ENCODE peak calls at places on chromosomes 1 and 21, in five cellular contexts. One of them, this sample, is unnamed.

GRCh38 chr1:99645199-99645598 is 714 bp upstream of the PALMD start:
- DNase-seq in AG04450: no peak
- DNase-seq in right atrium auricular region: peak; percentile 79
- DNase-seq in IMR-90: peak; percentile 30
- DNase-seq in mammary epithelial cell: peak; percentile 82
- DNase-seq in this sample: no peak

GRCh38 chr1:205504311-205505075 is at the start of gene CDK18:
- DNase-seq in right atrium auricular region: peak; percentile 74
- DNase-seq in AG04450: no peak
- DNase-seq in mammary epithelial cell: peak; percentile 85
- DNase-seq in IMR-90: no peak
- DNase-seq in this sample: peak; percentile 89

GRCh38 chr1:209651148-209651547 is 1.1 kb downstream of the LAMB3 start:
- DNase-seq in AG04450: no peak
- DNase-seq in IMR-90: peak; percentile 56
- DNase-seq in mammary epithelial cell: peak; percentile 78
- DNase-seq in right atrium auricular region: peak; percentile 87
- DNase-seq in this sample: peak; percentile 68

GRCh38 chr1:201917362-201918033 is 28.8 kb downstream of the SHISA4 start:
- DNase-seq in mammary epithelial cell: peak; percentile 61
- DNase-seq in IMR-90: peak; percentile 94
- DNase-seq in AG04450: peak; percentile 73
- DNase-seq in right atrium auricular region: no peak
- DNase-seq in this sample: no peak

GRCh38 chr1:150869683-150870082 is 6.7 kb downstream of the ARNT start:
- DNase-seq in AG04450: no peak
- DNase-seq in mammary epithelial cell: no peak
- DNase-seq in right atrium auricular region: no peak
- DNase-seq in IMR-90: no peak
- DNase-seq in this sample: no peak

GRCh38 chr1:59631561-59631960 is 183.2 kb upstream of the HOOK1 start:
- DNase-seq in IMR-90: no peak
- DNase-seq in mammary epithelial cell: peak; percentile 36
- DNase-seq in AG04450: no peak
- DNase-seq in right atrium auricular region: no peak
- DNase-seq in this sample: no peak

GRCh38 chr1:155833665-155834295 is 23.2 kb downstream of the GON4L start:
- DNase-seq in IMR-90: no peak
- DNase-seq in right atrium auricular region: peak; percentile 28
- DNase-seq in AG04450: no peak
- DNase-seq in mammary epithelial cell: no peak
- DNase-seq in this sample: no peak

GRCh38 chr1:200505257-200505656 is 95.4 kb upstream of the ZNF281 start:
- DNase-seq in mammary epithelial cell: no peak
- DNase-seq in AG04450: no peak
- DNase-seq in right atrium auricular region: no peak
- DNase-seq in IMR-90: no peak
- DNase-seq in this sample: no peak

GRCh38 chr1:201334325-201335173 is 42.9 kb downstream of the TNNT2 start:
- DNase-seq in IMR-90: no peak
- DNase-seq in mammary epithelial cell: no peak
- DNase-seq in right atrium auricular region: no peak
- DNase-seq in AG04450: no peak
- DNase-seq in this sample: no peak

GRCh38 chr1:3547055-3548005 is 64.0 kb downstream of the MEGF6 start:
- DNase-seq in right atrium auricular region: no peak
- DNase-seq in AG04450: no peak
- DNase-seq in mammary epithelial cell: no peak
- DNase-seq in IMR-90: no peak
- DNase-seq in this sample: no peak

GRCh38 chr1:47705517-47706130 is 267.8 kb downstream of the FOXD2 start:
- DNase-seq in IMR-90: no peak
- DNase-seq in mammary epithelial cell: no peak
- DNase-seq in AG04450: no peak
- DNase-seq in right atrium auricular region: no peak
- DNase-seq in this sample: no peak

GRCh38 chr1:218496561-218496960 is 151.4 kb downstream of the TGFB2 start:
- DNase-seq in right atrium auricular region: no peak
- DNase-seq in AG04450: peak; percentile 92
- DNase-seq in mammary epithelial cell: peak; percentile 100
- DNase-seq in IMR-90: peak; percentile 100
- DNase-seq in this sample: no peak

GRCh38 chr1:164310166-164310565 is 248.8 kb upstream of the PBX1 start:
- DNase-seq in IMR-90: no peak
- DNase-seq in right atrium auricular region: no peak
- DNase-seq in mammary epithelial cell: no peak
- DNase-seq in AG04450: no peak
- DNase-seq in this sample: no peak

GRCh38 chr1:82874041-82874440 is 1073.3 kb downstream of the ADGRL2 start:
- DNase-seq in IMR-90: no peak
- DNase-seq in mammary epithelial cell: no peak
- DNase-seq in right atrium auricular region: no peak
- DNase-seq in AG04450: no peak
- DNase-seq in this sample: no peak

GRCh38 chr1:17438176-17438976 is 1.1 kb downstream of the RCC2 start:
- DNase-seq in IMR-90: peak; percentile 36
- DNase-seq in right atrium auricular region: no peak
- DNase-seq in mammary epithelial cell: peak; percentile 54
- DNase-seq in AG04450: no peak
- DNase-seq in this sample: peak; percentile 72

GRCh38 chr1:216310776-216311175 is 112.5 kb downstream of the USH2A start:
- DNase-seq in IMR-90: peak; percentile 50
- DNase-seq in mammary epithelial cell: peak; percentile 44
- DNase-seq in AG04450: peak; percentile 10
- DNase-seq in right atrium auricular region: no peak
- DNase-seq in this sample: no peak

GRCh38 chr1:44105810-44106209 is 12.8 kb upstream of the KLF17 start:
- DNase-seq in mammary epithelial cell: no peak
- DNase-seq in AG04450: no peak
- DNase-seq in IMR-90: no peak
- DNase-seq in right atrium auricular region: no peak
- DNase-seq in this sample: no peak

GRCh38 chr1:9280015-9280860 is 12.5 kb upstream of the SPSB1 start:
- DNase-seq in right atrium auricular region: peak; percentile 88
- DNase-seq in IMR-90: peak; percentile 93
- DNase-seq in AG04450: no peak
- DNase-seq in mammary epithelial cell: peak; percentile 88
- DNase-seq in this sample: no peak

GRCh38 chr1:212958175-212958574 is 7.8 kb downstream of the VASH2 start:
- DNase-seq in AG04450: no peak
- DNase-seq in mammary epithelial cell: no peak
- DNase-seq in IMR-90: peak; percentile 78
- DNase-seq in right atrium auricular region: no peak
- DNase-seq in this sample: no peak

DNA sequence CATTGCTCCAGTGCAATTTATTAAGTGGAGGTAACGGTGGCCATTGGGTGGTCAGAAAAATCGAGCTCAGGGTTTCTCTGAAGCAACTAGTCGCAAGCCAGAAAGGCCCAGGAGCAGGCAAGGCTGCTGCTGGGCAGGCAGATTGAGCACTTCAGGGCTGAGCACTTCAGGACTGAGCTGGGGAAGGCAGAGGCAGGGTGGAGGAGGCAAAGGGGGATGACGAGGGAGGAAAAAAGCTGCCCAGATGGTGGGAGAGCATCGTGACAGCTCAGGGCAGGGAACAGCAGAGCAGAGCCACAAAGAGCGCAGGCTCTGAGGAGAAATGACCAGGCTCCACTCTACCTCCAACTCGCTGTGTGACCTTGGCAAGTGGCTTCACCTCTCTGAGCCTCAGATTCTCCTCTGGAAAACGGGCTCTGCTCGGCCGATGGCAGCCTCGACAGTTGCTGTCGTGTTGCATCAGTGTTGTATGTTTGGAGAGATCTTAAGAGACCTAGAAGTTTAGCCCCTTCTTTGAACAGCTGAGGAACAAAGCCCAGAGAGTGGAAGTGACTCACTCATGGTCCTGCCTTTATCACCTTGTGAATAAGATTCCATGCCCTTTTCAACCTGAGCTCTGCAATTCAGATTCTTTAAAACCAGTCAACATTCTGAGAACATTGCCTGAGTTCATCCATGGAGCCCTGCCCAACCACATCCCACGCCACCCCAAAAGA is 141.4 kb downstream of the SYF2 start:
- DNase-seq in right atrium auricular region: no peak
- DNase-seq in AG04450: no peak
- DNase-seq in IMR-90: no peak
- DNase-seq in mammary epithelial cell: no peak
- DNase-seq in this sample: no peak
- H3K27ac ChIP-seq in right atrium auricular region: no peak overlapping the region
- H3K27ac ChIP-seq in AG04450: no peak overlapping the region
- H3K27ac ChIP-seq in IMR-90: no peak overlapping the region
- H3K27ac ChIP-seq in mammary epithelial cell: no peak overlapping the region
- H3K27ac ChIP-seq in this sample: no peak overlapping the region

GRCh38 chr1:6052543-6053205 is 7.0 kb downstream of the KCNAB2 start:
- DNase-seq in IMR-90: peak; percentile 68
- DNase-seq in right atrium auricular region: peak; percentile 62
- DNase-seq in mammary epithelial cell: peak; percentile 46
- DNase-seq in AG04450: peak; percentile 36
- DNase-seq in this sample: peak; percentile 61
- TF ChIP-seq CTCF in IMR-90: peak; percentile 60
- TF ChIP-seq CTCF in right atrium auricular region: peak; percentile 33
- TF ChIP-seq CTCF in mammary epithelial cell: peak; percentile 57
- TF ChIP-seq CTCF in AG04450: peak; percentile 56
- TF ChIP-seq CTCF in this sample: peak; percentile 63

DNA sequence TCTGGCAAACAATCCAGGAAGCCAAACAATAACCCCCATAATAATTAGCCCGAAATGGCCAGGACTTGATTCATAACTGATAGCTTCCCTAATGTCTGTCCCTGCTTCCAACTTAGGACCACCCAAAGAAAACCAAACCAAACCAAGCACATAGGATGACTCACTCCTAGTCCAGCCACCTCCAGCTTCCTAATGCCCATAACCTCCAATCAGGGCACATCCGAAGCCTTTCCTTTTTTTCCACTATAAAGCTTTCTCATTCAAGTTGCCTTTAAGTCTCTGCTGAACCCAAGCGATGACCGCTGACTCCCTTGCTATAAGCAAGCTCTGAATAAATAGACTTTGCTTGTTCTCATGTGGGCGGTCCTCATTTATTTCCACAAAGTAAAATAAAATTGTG is 40.4 kb downstream of the PCNX2 start:
- DNase-seq in AG04450: no peak
- DNase-seq in right atrium auricular region: no peak
- DNase-seq in IMR-90: no peak
- DNase-seq in mammary epithelial cell: no peak
- DNase-seq in this sample: no peak
- H3K27ac ChIP-seq in AG04450: no peak overlapping the region
- H3K27ac ChIP-seq in right atrium auricular region: no peak overlapping the region
- H3K27ac ChIP-seq in IMR-90: no peak overlapping the region
- H3K27ac ChIP-seq in mammary epithelial cell: no peak overlapping the region
- H3K27ac ChIP-seq in this sample: no peak overlapping the region

GRCh38 chr21:32360401-32360981 is 32.3 kb downstream of the URB1 start:
- DNase-seq in mammary epithelial cell: peak; percentile 53
- DNase-seq in right atrium auricular region: no peak
- DNase-seq in AG04450: no peak
- DNase-seq in IMR-90: no peak
- DNase-seq in this sample: no peak

GRCh38 chr21:32364801-32365200 is 28.0 kb downstream of the URB1 start:
- DNase-seq in mammary epithelial cell: no peak
- DNase-seq in IMR-90: no peak
- DNase-seq in right atrium auricular region: no peak
- DNase-seq in AG04450: no peak
- DNase-seq in this sample: no peak

GRCh38 chr21:32356874-32357395 is 35.9 kb downstream of the URB1 start:
- DNase-seq in AG04450: no peak
- DNase-seq in mammary epithelial cell: no peak
- DNase-seq in IMR-90: no peak
- DNase-seq in right atrium auricular region: no peak
- DNase-seq in this sample: no peak

GRCh38 chr21:32364387-32364786 is 28.4 kb downstream of the URB1 start:
- DNase-seq in AG04450: no peak
- DNase-seq in IMR-90: no peak
- DNase-seq in right atrium auricular region: no peak
- DNase-seq in mammary epithelial cell: no peak
- DNase-seq in this sample: peak; percentile 39

GRCh38 chr21:32359719-32360260 is 33.0 kb downstream of the URB1 start:
- DNase-seq in right atrium auricular region: no peak
- DNase-seq in AG04450: no peak
- DNase-seq in IMR-90: no peak
- DNase-seq in mammary epithelial cell: peak; percentile 36
- DNase-seq in this sample: no peak
- TF ChIP-seq CTCF in right atrium auricular region: no peak
- TF ChIP-seq CTCF in AG04450: peak; percentile 31
- TF ChIP-seq CTCF in IMR-90: peak; percentile 11
- TF ChIP-seq CTCF in mammary epithelial cell: peak; percentile 28
- TF ChIP-seq CTCF in this sample: peak; percentile 46

DNA sequence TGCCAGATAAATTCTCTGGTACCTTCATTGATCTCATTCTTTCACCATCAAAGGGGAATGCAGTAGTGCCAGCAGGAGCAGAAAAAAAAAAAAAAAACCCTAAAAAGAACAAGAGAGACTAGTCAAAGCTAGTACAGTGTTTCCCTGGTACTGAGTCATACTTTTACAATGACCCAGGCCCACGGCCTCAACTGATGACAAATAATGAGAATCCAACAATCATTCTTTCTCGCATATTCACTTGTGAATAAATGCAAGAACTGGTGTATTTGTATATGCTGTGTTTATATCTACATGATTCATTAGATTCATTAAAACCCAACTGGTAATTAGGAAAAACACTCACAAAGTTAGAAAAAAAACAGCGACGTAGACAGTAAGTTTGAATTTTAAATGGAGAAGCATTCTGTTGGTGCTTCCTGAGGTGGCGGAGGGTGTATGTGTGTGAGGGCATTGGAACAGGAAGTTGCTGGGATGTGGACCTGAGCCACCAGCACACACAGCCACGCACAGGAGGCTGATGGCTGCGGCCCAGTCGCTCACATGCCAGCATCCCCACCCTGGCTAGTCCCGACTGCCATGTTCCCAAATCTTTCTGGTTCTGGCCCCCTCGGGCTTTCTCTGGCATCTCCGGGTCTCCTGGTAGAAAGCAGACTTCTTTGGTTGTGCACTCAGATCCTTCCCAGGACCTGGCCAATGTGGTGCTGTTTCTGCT is 121.5 kb upstream of the IRF2BP2 start:
- DNase-seq in mammary epithelial cell: peak; percentile 93
- DNase-seq in IMR-90: peak; percentile 93
- DNase-seq in right atrium auricular region: no peak
- DNase-seq in AG04450: peak; percentile 44
- DNase-seq in this sample: no peak
- H3K27ac ChIP-seq in mammary epithelial cell: peak overlapping the region; percentile 30
- H3K27ac ChIP-seq in IMR-90: peak overlapping the region; percentile 71
- H3K27ac ChIP-seq in right atrium auricular region: no peak overlapping the region
- H3K27ac ChIP-seq in AG04450: peak overlapping the region; percentile 68
- H3K27ac ChIP-seq in this sample: no peak overlapping the region

This sample was measured in left ventricle myocardium inferior.